ENCODE peak calls at places on chromosome 16, in four cellular contexts. O, X, A and Q are unnamed samples.

GRCh38 chr16:87603684-87604571 is 1.6 kb downstream of the JPH3 start:
- DNase-seq in O (no peak), X (peak; percentile 45), A (no peak), Q (peak; percentile 70)

GRCh38 chr16:24150282-24150681 is 105.9 kb upstream of the CACNG3 start:
- DNase-seq in O (no peak), X (no peak), A (no peak), Q (no peak)

GRCh38 chr16:70162041-70162451 is 11.5 kb upstream of the CLEC18C start:
- DNase-seq in O (no peak), X (no peak), A (no peak), Q (no peak)

GRCh38 chr16:25176136-25176535 is 40.6 kb upstream of the AQP8 start:
- DNase-seq in O (no peak), X (no peak), A (no peak), Q (no peak)

GRCh38 chr16:88655733-88656281 is 5.0 kb upstream of the CYBA start:
- DNase-seq in O (no peak), X (no peak), A (no peak), Q (no peak)

GRCh38 chr16:56269824-56270684 is 78.8 kb downstream of the GNAO1 start:
- DNase-seq in O (no peak), X (peak; percentile 37), A (no peak), Q (peak; percentile 66)

GRCh38 chr16:19196871-19197270 is 28.8 kb downstream of the SYT17 start:
- DNase-seq in O (no peak), X (no peak), A (no peak), Q (no peak)

GRCh38 chr16:12381662-12382061 is 405.1 kb downstream of the SNX29 start:
- DNase-seq in O (no peak), X (no peak), A (no peak), Q (no peak)

GRCh38 chr16:69419956-69420355 is 4.5 kb upstream of the CYB5B start:
- DNase-seq in O (no peak), X (no peak), A (no peak), Q (no peak)

GRCh38 chr16:83403751-83404150 is 404.0 kb upstream of the HSBP1 start:
- DNase-seq in O (no peak), X (no peak), A (no peak), Q (no peak)

GRCh38 chr16:3623642-3624041 is 12.2 kb upstream of the SLX4 start:
- DNase-seq in O (no peak), X (no peak), A (no peak), Q (no peak)

GRCh38 chr16:57591086-57591869 is 37.2 kb upstream of the ADGRG1 start:
- DNase-seq in O (peak; percentile 79), X (peak; percentile 83), A (peak; percentile 79), Q (peak; percentile 87)

GRCh38 chr16:49857423-49858181 is 1.7 kb upstream of the ZNF423 start:
- DNase-seq in O (peak; percentile 54), X (peak; percentile 85), A (no peak), Q (peak; percentile 91)

GRCh38 chr16:15966420-15967222 is 17.2 kb downstream of the ABCC1 start:
- DNase-seq in O (no peak), X (no peak), A (no peak), Q (no peak)

GRCh38 chr16:81688182-81688581 is 90.9 kb upstream of the PLCG2 start:
- DNase-seq in O (peak; percentile 37), X (no peak), A (no peak), Q (no peak)

GRCh38 chr16:81649561-81649960 is 129.5 kb upstream of the PLCG2 start:
- DNase-seq in O (no peak), X (no peak), A (no peak), Q (no peak)

GRCh38 chr16:89612415-89612814 is 1.0 kb upstream of the DPEP1 start:
- DNase-seq in O (no peak), X (no peak), A (no peak), Q (no peak)

GRCh38 chr16:65776639-65777183 is 589.8 kb upstream of the CDH5 start:
- DNase-seq in O (no peak), X (no peak), A (no peak), Q (no peak)

GRCh38 chr16:73021866-73022495 is 25.9 kb downstream of the ZFHX3 start:
- DNase-seq in O (no peak), X (no peak), A (no peak), Q (no peak)

GRCh38 chr16:23294260-23294659 is 7.8 kb upstream of the SCNN1B start:
- DNase-seq in O (no peak), X (no peak), A (no peak), Q (no peak)

GRCh38 chr16:967546-968295 is 3.1 kb downstream of the LMF1 start:
- DNase-seq in O (no peak), X (no peak), A (peak; percentile 40), Q (no peak)

GRCh38 chr16:20763461-20764232 is at the start of gene ACSM3:
- DNase-seq in O (peak; percentile 59), X (peak; percentile 39), A (no peak), Q (peak; percentile 92)

GRCh38 chr16:997440-998051 is 16.0 kb downstream of the SOX8 start:
- DNase-seq in O (peak; percentile 56), X (peak; percentile 64), A (no peak), Q (peak; percentile 82)

GRCh38 chr16:50523710-50524109 is 24.5 kb upstream of the NKD1 start:
- DNase-seq in O (no peak), X (no peak), A (no peak), Q (no peak)

GRCh38 chr16:51053805-51054204 is 97.3 kb downstream of the SALL1 start:
- DNase-seq in O (no peak), X (no peak), A (no peak), Q (no peak)

GRCh38 chr16:56317998-56318912 is 107.1 kb downstream of the AMFR start:
- DNase-seq in O (peak; percentile 84), X (peak; percentile 88), A (peak; percentile 82), Q (peak; percentile 80)

GRCh38 chr16:56477096-56477878 is 25.9 kb downstream of the OGFOD1 start:
- DNase-seq in O (no peak), X (no peak), A (no peak), Q (no peak)

GRCh38 chr16:4058386-4058785 is 57.9 kb downstream of the ADCY9 start:
- DNase-seq in O (no peak), X (no peak), A (no peak), Q (no peak)

GRCh38 chr16:24589997-24590396 is 50.6 kb downstream of the RBBP6 start:
- DNase-seq in O (no peak), X (no peak), A (no peak), Q (no peak)